ENCODE peak calls at places on chromosomes 5 and 9, in five cellular contexts. R, B, A, C and G are unnamed samples.

GRCh38 chr5:43215073-43215631 is 23.1 kb downstream of the NIM1K start:
- DNase-seq in R (no peak), B (no peak), A (peak), C (no peak), G (no peak)

GRCh38 chr9:21454149-21454548 is 13.9 kb downstream of the IFNA1 start:
- DNase-seq in R (no peak), B (peak), A (no peak), C (no peak), G (no peak)

GRCh38 chr5:63050916-63051315 is 472.3 kb downstream of the LRRC70 start:
- DNase-seq in R (no peak), B (no peak), A (no peak), C (no peak), G (no peak)

GRCh38 chr5:59433174-59433573 is 460.4 kb downstream of the PDE4D start:
- DNase-seq in R (no peak), B (no peak), A (no peak), C (no peak), G (no peak)

GRCh38 chr9:113709721-113710120 is 166.4 kb upstream of the ZNF618 start:
- DNase-seq in R (no peak), B (no peak), A (no peak), C (no peak), G (no peak)

GRCh38 chr5:139383275-139383992 is at the start of gene SLC23A1:
- DNase-seq in R (no peak), B (no peak), A (no peak), C (no peak), G (no peak)

GRCh38 chr9:120875954-120876841 is 790 bp downstream of the PHF19 start:
- DNase-seq in R (peak), B (peak), A (no peak), C (peak), G (peak)

GRCh38 chr5:11547730-11548129 is 356.5 kb downstream of the CTNND2 start:
- DNase-seq in R (no peak), B (no peak), A (no peak), C (no peak), G (no peak)

GRCh38 chr9:93575706-93576295 is 583 bp upstream of the PHF2 start:
- DNase-seq in R (peak), B (peak), A (no peak), C (peak), G (no peak)

GRCh38 chr9:12878342-12878978 is 103.6 kb downstream of the LURAP1L start:
- DNase-seq in R (no peak), B (no peak), A (no peak), C (no peak), G (no peak)

GRCh38 chr5:112417931-112418358 is 1.1 kb downstream of the EPB41L4A start:
- DNase-seq in R (peak), B (peak), A (no peak), C (no peak), G (no peak)

GRCh38 chr5:126973193-126973592 is 57.2 kb downstream of the MARCHF3 start:
- DNase-seq in R (no peak), B (no peak), A (no peak), C (no peak), G (no peak)

GRCh38 chr5:143635146-143635752 is 176.7 kb upstream of the HMHB1 start:
- DNase-seq in R (no peak), B (no peak), A (no peak), C (no peak), G (no peak)

GRCh38 chr5:170611446-170612088 is 107.7 kb downstream of the KCNIP1 start:
- DNase-seq in R (no peak), B (peak), A (no peak), C (no peak), G (no peak)

GRCh38 chr9:75109210-75109839 is 21.0 kb downstream of the OSTF1 start:
- DNase-seq in R (no peak), B (peak), A (no peak), C (no peak), G (no peak)

GRCh38 chr5:1391691-1392090 is 46.8 kb upstream of the CLPTM1L start:
- DNase-seq in R (no peak), B (no peak), A (no peak), C (no peak), G (no peak)

GRCh38 chr5:101728933-101729332 is 567.2 kb downstream of the SLCO4C1 start:
- DNase-seq in R (no peak), B (no peak), A (no peak), C (no peak), G (no peak)

GRCh38 chr5:123960526-123960925 is 448.5 kb downstream of the CSNK1G3 start:
- DNase-seq in R (no peak), B (no peak), A (no peak), C (no peak), G (no peak)

GRCh38 chr9:35517552-35518211 is 27.8 kb downstream of the RUSC2 start:
- DNase-seq in R (no peak), B (no peak), A (no peak), C (no peak), G (no peak)

GRCh38 chr9:13033959-13034695 is 245.4 kb downstream of the MPDZ start:
- DNase-seq in R (no peak), B (peak), A (no peak), C (peak), G (peak)

GRCh38 chr9:29044959-29045358 is 1471.7 kb upstream of the C9orf72 start:
- DNase-seq in R (no peak), B (no peak), A (no peak), C (no peak), G (no peak)

GRCh38 chr5:179154991-179155955 is 95.1 kb downstream of the ZNF354C start:
- DNase-seq in R (no peak), B (no peak), A (no peak), C (no peak), G (no peak)

GRCh38 chr5:54325610-54326311 is 15.4 kb upstream of the ARL15 start:
- DNase-seq in R (no peak), B (no peak), A (no peak), C (no peak), G (no peak)

GRCh38 chr5:135391123-135391868 is 7.7 kb downstream of the MACROH2A1 start:
- DNase-seq in R (no peak), B (peak), A (no peak), C (peak), G (no peak)

GRCh38 chr5:71586052-71586940 is 844 bp upstream of the MCCC2 start:
- DNase-seq in R (no peak), B (no peak), A (no peak), C (peak), G (no peak)

GRCh38 chr5:169566202-169566601 is 17.4 kb upstream of the SPDL1 start:
- DNase-seq in R (no peak), B (no peak), A (no peak), C (no peak), G (no peak)

GRCh38 chr9:78605029-78605930 is 308.4 kb downstream of the PSAT1 start:
- DNase-seq in R (no peak), B (peak), A (no peak), C (no peak), G (no peak)

GRCh38 chr5:59042683-59043082 is 459.8 kb downstream of the RAB3C start:
- DNase-seq in R (no peak), B (peak), A (no peak), C (no peak), G (no peak)

GRCh38 chr5:115549154-115549553 is 4.6 kb upstream of the FEM1C start:
- DNase-seq in R (no peak), B (peak), A (no peak), C (no peak), G (no peak)